ENCODE peak calls at places on chromosomes 16 and 17, in eight cellular contexts. One of them, this sample, is unnamed.

GRCh38 chr16:77696149-77696548 is 26.2 kb upstream of the NUDT7 start:
- DNase-seq in dermis blood vessel endothelial cell: no peak
- DNase-seq in amniotic stem cell: no peak
- DNase-seq in cardiac muscle cell: no peak
- DNase-seq in B cell: no peak
- DNase-seq in C1 segment of cervical spinal cord: no peak
- DNase-seq in cerebellar nuclear complex: no peak
- DNase-seq in hypothalamus: no peak
- DNase-seq in this sample: no peak

GRCh38 chr16:1309888-1310831 is 724 bp downstream of the UBE2I start:
- DNase-seq in dermis blood vessel endothelial cell: peak
- DNase-seq in amniotic stem cell: no peak
- DNase-seq in cardiac muscle cell: peak
- DNase-seq in B cell: peak
- DNase-seq in C1 segment of cervical spinal cord: no peak
- DNase-seq in cerebellar nuclear complex: no peak
- DNase-seq in hypothalamus: peak
- DNase-seq in this sample: peak

GRCh38 chr16:74466872-74467271 is 45.6 kb upstream of the CLEC18B start:
- DNase-seq in dermis blood vessel endothelial cell: no peak
- DNase-seq in amniotic stem cell: no peak
- DNase-seq in cardiac muscle cell: no peak
- DNase-seq in B cell: no peak
- DNase-seq in C1 segment of cervical spinal cord: no peak
- DNase-seq in cerebellar nuclear complex: no peak
- DNase-seq in hypothalamus: no peak
- DNase-seq in this sample: no peak

GRCh38 chr17:18964018-18964351 is 12.0 kb downstream of the SLC5A10 start:
- DNase-seq in dermis blood vessel endothelial cell: no peak
- DNase-seq in amniotic stem cell: no peak
- DNase-seq in cardiac muscle cell: no peak
- DNase-seq in B cell: no peak
- DNase-seq in C1 segment of cervical spinal cord: no peak
- DNase-seq in cerebellar nuclear complex: no peak
- DNase-seq in hypothalamus: no peak
- DNase-seq in this sample: no peak

GRCh38 chr17:37713624-37714023 is 31.2 kb downstream of the HNF1B start:
- DNase-seq in dermis blood vessel endothelial cell: no peak
- DNase-seq in amniotic stem cell: no peak
- DNase-seq in cardiac muscle cell: no peak
- DNase-seq in B cell: no peak
- DNase-seq in C1 segment of cervical spinal cord: no peak
- DNase-seq in cerebellar nuclear complex: no peak
- DNase-seq in hypothalamus: no peak
- DNase-seq in this sample: no peak

GRCh38 chr17:63039899-63040602 is 74.0 kb downstream of the TANC2 start:
- DNase-seq in dermis blood vessel endothelial cell: no peak
- DNase-seq in amniotic stem cell: peak
- DNase-seq in cardiac muscle cell: peak
- DNase-seq in B cell: no peak
- DNase-seq in C1 segment of cervical spinal cord: no peak
- DNase-seq in cerebellar nuclear complex: no peak
- DNase-seq in hypothalamus: no peak
- DNase-seq in this sample: no peak

GRCh38 chr16:85575910-85576309 is 37.2 kb upstream of the GSE1 start:
- DNase-seq in dermis blood vessel endothelial cell: no peak
- DNase-seq in amniotic stem cell: no peak
- DNase-seq in cardiac muscle cell: no peak
- DNase-seq in B cell: no peak
- DNase-seq in C1 segment of cervical spinal cord: no peak
- DNase-seq in cerebellar nuclear complex: no peak
- DNase-seq in hypothalamus: no peak
- DNase-seq in this sample: no peak

GRCh38 chr17:81599719-81600486 is 37.0 kb downstream of the NPLOC4 start:
- DNase-seq in dermis blood vessel endothelial cell: peak
- DNase-seq in amniotic stem cell: peak
- DNase-seq in cardiac muscle cell: no peak
- DNase-seq in B cell: no peak
- DNase-seq in C1 segment of cervical spinal cord: no peak
- DNase-seq in cerebellar nuclear complex: no peak
- DNase-seq in hypothalamus: no peak
- DNase-seq in this sample: no peak

GRCh38 chr16:24428751-24429150 is 110.6 kb upstream of the RBBP6 start:
- DNase-seq in dermis blood vessel endothelial cell: no peak
- DNase-seq in amniotic stem cell: no peak
- DNase-seq in cardiac muscle cell: no peak
- DNase-seq in B cell: no peak
- DNase-seq in C1 segment of cervical spinal cord: no peak
- DNase-seq in cerebellar nuclear complex: no peak
- DNase-seq in hypothalamus: no peak
- DNase-seq in this sample: no peak

GRCh38 chr16:10654592-10655414 is 39.9 kb downstream of the TEKT5 start:
- DNase-seq in dermis blood vessel endothelial cell: no peak
- DNase-seq in amniotic stem cell: no peak
- DNase-seq in cardiac muscle cell: no peak
- DNase-seq in B cell: no peak
- DNase-seq in C1 segment of cervical spinal cord: no peak
- DNase-seq in cerebellar nuclear complex: no peak
- DNase-seq in hypothalamus: no peak
- DNase-seq in this sample: no peak

GRCh38 chr17:80919331-80920284 is 72.0 kb upstream of the CHMP6 start:
- DNase-seq in dermis blood vessel endothelial cell: no peak
- DNase-seq in amniotic stem cell: no peak
- DNase-seq in cardiac muscle cell: peak
- DNase-seq in B cell: no peak
- DNase-seq in C1 segment of cervical spinal cord: no peak
- DNase-seq in cerebellar nuclear complex: no peak
- DNase-seq in hypothalamus: no peak
- DNase-seq in this sample: no peak

GRCh38 chr17:56891751-56892150 is 22.1 kb downstream of the TRIM25 start:
- DNase-seq in dermis blood vessel endothelial cell: peak
- DNase-seq in amniotic stem cell: no peak
- DNase-seq in cardiac muscle cell: peak
- DNase-seq in B cell: peak
- DNase-seq in C1 segment of cervical spinal cord: no peak
- DNase-seq in cerebellar nuclear complex: no peak
- DNase-seq in hypothalamus: no peak
- DNase-seq in this sample: no peak

This sample was measured in epithelial cell of proximal tubule.